ENCODE peak calls at places on chromosomes 13 and 19, in nine cellular contexts. One of them, this sample, is unnamed.

GRCh38 chr19:47176071-47176626 is 45.5 kb downstream of the SAE1 start:
- DNase-seq in transverse colon: no peak
- DNase-seq in A549: no peak
- DNase-seq in suprapubic skin: no peak
- DNase-seq in sigmoid colon: no peak
- DNase-seq in tibial nerve: no peak
- DNase-seq in ovary: no peak
- DNase-seq in SK-N-SH: no peak
- DNase-seq in H1: no peak
- DNase-seq in this sample: no peak

GRCh38 chr19:6833166-6833790 is 54.1 kb upstream of the ADGRE1 start:
- DNase-seq in transverse colon: no peak
- DNase-seq in A549: no peak
- DNase-seq in suprapubic skin: no peak
- DNase-seq in sigmoid colon: no peak
- DNase-seq in tibial nerve: no peak
- DNase-seq in ovary: no peak
- DNase-seq in SK-N-SH: no peak
- DNase-seq in H1: no peak
- DNase-seq in this sample: no peak

GRCh38 chr19:7004313-7004931 is 16.8 kb downstream of the MBD3L2B start:
- DNase-seq in transverse colon: no peak
- DNase-seq in A549: peak; percentile 56
- DNase-seq in suprapubic skin: no peak
- DNase-seq in sigmoid colon: no peak
- DNase-seq in tibial nerve: no peak
- DNase-seq in ovary: no peak
- DNase-seq in SK-N-SH: no peak
- DNase-seq in H1: no peak
- DNase-seq in this sample: no peak

GRCh38 chr13:27168870-27169525 is 2.6 kb downstream of the USP12 start:
- DNase-seq in transverse colon: peak; percentile 41
- DNase-seq in A549: no peak
- DNase-seq in suprapubic skin: no peak
- DNase-seq in sigmoid colon: no peak
- DNase-seq in tibial nerve: no peak
- DNase-seq in ovary: no peak
- DNase-seq in SK-N-SH: no peak
- DNase-seq in H1: no peak
- DNase-seq in this sample: no peak

GRCh38 chr13:51221674-51222509 is at the start of gene FAM124A:
- DNase-seq in transverse colon: peak; percentile 53
- DNase-seq in A549: peak; percentile 23
- DNase-seq in suprapubic skin: no peak
- DNase-seq in sigmoid colon: peak; percentile 75
- DNase-seq in tibial nerve: no peak
- DNase-seq in ovary: peak; percentile 51
- DNase-seq in SK-N-SH: peak; percentile 89
- DNase-seq in H1: peak; percentile 80
- DNase-seq in this sample: peak; percentile 57

GRCh38 chr19:48403606-48404005 is 10.1 kb downstream of the GRIN2D start:
- DNase-seq in transverse colon: peak; percentile 60
- DNase-seq in A549: peak; percentile 78
- DNase-seq in suprapubic skin: no peak
- DNase-seq in sigmoid colon: no peak
- DNase-seq in tibial nerve: no peak
- DNase-seq in ovary: no peak
- DNase-seq in SK-N-SH: peak; percentile 91
- DNase-seq in H1: peak; percentile 61
- DNase-seq in this sample: no peak

GRCh38 chr19:58001895-58002369 is 688 bp downstream of the ZNF606 start:
- DNase-seq in transverse colon: peak; percentile 13
- DNase-seq in A549: no peak
- DNase-seq in suprapubic skin: no peak
- DNase-seq in sigmoid colon: no peak
- DNase-seq in tibial nerve: no peak
- DNase-seq in ovary: no peak
- DNase-seq in SK-N-SH: peak; percentile 33
- DNase-seq in H1: no peak
- DNase-seq in this sample: no peak

GRCh38 chr13:100559886-100560285 is 28.7 kb downstream of the GGACT start:
- DNase-seq in transverse colon: no peak
- DNase-seq in A549: no peak
- DNase-seq in suprapubic skin: no peak
- DNase-seq in sigmoid colon: no peak
- DNase-seq in tibial nerve: no peak
- DNase-seq in ovary: no peak
- DNase-seq in SK-N-SH: no peak
- DNase-seq in H1: no peak
- DNase-seq in this sample: no peak

GRCh38 chr19:13881231-13881691 is 4.3 kb downstream of the NANOS3 start:
- DNase-seq in transverse colon: no peak
- DNase-seq in A549: no peak
- DNase-seq in suprapubic skin: no peak
- DNase-seq in sigmoid colon: no peak
- DNase-seq in tibial nerve: no peak
- DNase-seq in ovary: no peak
- DNase-seq in SK-N-SH: peak; percentile 71
- DNase-seq in H1: no peak
- DNase-seq in this sample: no peak

GRCh38 chr13:23600534-23600933 is 30.3 kb downstream of the TNFRSF19 start:
- DNase-seq in transverse colon: no peak
- DNase-seq in A549: no peak
- DNase-seq in suprapubic skin: no peak
- DNase-seq in sigmoid colon: no peak
- DNase-seq in tibial nerve: no peak
- DNase-seq in ovary: no peak
- DNase-seq in SK-N-SH: no peak
- DNase-seq in H1: no peak
- DNase-seq in this sample: no peak

GRCh38 chr19:7925171-7925837 is 631 bp downstream of the CTXN1 start:
- DNase-seq in transverse colon: peak; percentile 77
- DNase-seq in A549: peak; percentile 75
- DNase-seq in suprapubic skin: no peak
- DNase-seq in sigmoid colon: peak; percentile 91
- DNase-seq in tibial nerve: no peak
- DNase-seq in ovary: peak; percentile 76
- DNase-seq in SK-N-SH: peak; percentile 94
- DNase-seq in H1: peak; percentile 99
- DNase-seq in this sample: peak; percentile 68

GRCh38 chr13:26557393-26558073 is at the start of gene WASF3:
- DNase-seq in transverse colon: peak; percentile 86
- DNase-seq in A549: peak; percentile 78
- DNase-seq in suprapubic skin: peak; percentile 97
- DNase-seq in sigmoid colon: peak; percentile 97
- DNase-seq in tibial nerve: peak; percentile 80
- DNase-seq in ovary: peak; percentile 95
- DNase-seq in SK-N-SH: peak; percentile 99
- DNase-seq in H1: peak; percentile 95
- DNase-seq in this sample: peak; percentile 94

GRCh38 chr13:24187185-24187584 is 26.7 kb downstream of the SPATA13 start:
- DNase-seq in transverse colon: no peak
- DNase-seq in A549: no peak
- DNase-seq in suprapubic skin: no peak
- DNase-seq in sigmoid colon: no peak
- DNase-seq in tibial nerve: no peak
- DNase-seq in ovary: no peak
- DNase-seq in SK-N-SH: no peak
- DNase-seq in H1: no peak
- DNase-seq in this sample: no peak

GRCh38 chr13:99176309-99177276 is 24.1 kb upstream of the UBAC2 start:
- DNase-seq in transverse colon: peak; percentile 81
- DNase-seq in A549: peak; percentile 59
- DNase-seq in suprapubic skin: peak; percentile 88
- DNase-seq in sigmoid colon: peak; percentile 81
- DNase-seq in tibial nerve: peak; percentile 36
- DNase-seq in ovary: peak; percentile 73
- DNase-seq in SK-N-SH: peak; percentile 85
- DNase-seq in H1: peak; percentile 94
- DNase-seq in this sample: peak; percentile 81

DNA sequence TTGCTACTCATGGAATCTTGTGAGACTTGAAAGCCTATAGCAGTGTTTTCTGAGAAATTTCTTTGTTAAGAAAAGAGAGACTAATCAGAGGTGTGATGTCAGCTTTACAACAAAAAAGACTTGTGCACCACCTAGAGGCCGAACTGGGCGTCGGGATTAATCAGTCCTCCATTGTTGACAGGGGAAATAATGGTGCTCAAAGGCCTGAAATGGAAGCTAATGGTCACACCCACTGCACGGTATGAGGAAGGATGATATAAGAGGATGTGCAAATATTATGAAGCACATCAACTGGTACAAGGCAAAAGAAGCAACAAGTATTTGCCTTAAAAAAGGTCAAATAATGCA is 480.2 kb upstream of the MIR17HG start:
- DNase-seq in transverse colon: peak; percentile 63
- DNase-seq in A549: peak; percentile 75
- DNase-seq in suprapubic skin: no peak
- DNase-seq in sigmoid colon: no peak
- DNase-seq in tibial nerve: peak; percentile 50
- DNase-seq in ovary: peak; percentile 57
- DNase-seq in SK-N-SH: peak; percentile 37
- DNase-seq in H1: peak; percentile 80
- DNase-seq in this sample: peak; percentile 37
- TF ChIP-seq CTCF in transverse colon: peak; percentile 56
- TF ChIP-seq CTCF in A549: peak; percentile 43
- TF ChIP-seq CTCF in suprapubic skin: no peak
- TF ChIP-seq CTCF in sigmoid colon: peak; percentile 43
- TF ChIP-seq CTCF in tibial nerve: peak; percentile 64
- TF ChIP-seq CTCF in ovary: no peak
- TF ChIP-seq CTCF in SK-N-SH: peak; percentile 84
- TF ChIP-seq CTCF in H1: peak; percentile 53
- TF ChIP-seq CTCF in this sample: no peak

GRCh38 chr19:23823952-23824389 is 65.3 kb upstream of the ZNF681 start:
- DNase-seq in transverse colon: peak; percentile 16
- DNase-seq in A549: peak; percentile 30
- DNase-seq in suprapubic skin: no peak
- DNase-seq in sigmoid colon: no peak
- DNase-seq in tibial nerve: no peak
- DNase-seq in ovary: no peak
- DNase-seq in SK-N-SH: peak; percentile 27
- DNase-seq in H1: no peak
- DNase-seq in this sample: no peak
- H3K9me3 ChIP-seq in transverse colon: peaks cover 44% of the 10 kb centered on the region
- H3K9me3 ChIP-seq in A549: peaks cover 48% of the 10 kb centered on the region
- H3K9me3 ChIP-seq in suprapubic skin: peaks cover 20% of the 10 kb centered on the region
- H3K9me3 ChIP-seq in sigmoid colon: peaks cover 16% of the 10 kb centered on the region
- H3K9me3 ChIP-seq in tibial nerve: no peaks in the 10 kb centered on the region
- H3K9me3 ChIP-seq in ovary: no peaks in the 10 kb centered on the region
- H3K9me3 ChIP-seq in SK-N-SH: peaks cover 3% of the 10 kb centered on the region
- H3K9me3 ChIP-seq in H1: peaks cover 51% of the 10 kb centered on the region
- H3K9me3 ChIP-seq in this sample: peaks cover 63% of the 10 kb centered on the region

GRCh38 chr19:54389556-54389955 is 24.8 kb upstream of the LAIR1 start:
- DNase-seq in transverse colon: no peak
- DNase-seq in A549: no peak
- DNase-seq in suprapubic skin: no peak
- DNase-seq in sigmoid colon: no peak
- DNase-seq in tibial nerve: no peak
- DNase-seq in ovary: no peak
- DNase-seq in SK-N-SH: no peak
- DNase-seq in H1: no peak
- DNase-seq in this sample: no peak

GRCh38 chr19:54392078-54392477 is 23.2 kb upstream of the TTYH1 start:
- DNase-seq in transverse colon: no peak
- DNase-seq in A549: no peak
- DNase-seq in suprapubic skin: no peak
- DNase-seq in sigmoid colon: no peak
- DNase-seq in tibial nerve: no peak
- DNase-seq in ovary: no peak
- DNase-seq in SK-N-SH: no peak
- DNase-seq in H1: no peak
- DNase-seq in this sample: no peak

GRCh38 chr19:54388803-54389144 is 24.0 kb upstream of the LAIR1 start:
- DNase-seq in transverse colon: no peak
- DNase-seq in A549: no peak
- DNase-seq in suprapubic skin: no peak
- DNase-seq in sigmoid colon: no peak
- DNase-seq in tibial nerve: no peak
- DNase-seq in ovary: no peak
- DNase-seq in SK-N-SH: no peak
- DNase-seq in H1: no peak
- DNase-seq in this sample: no peak

GRCh38 chr19:54391589-54392061 is 23.6 kb upstream of the TTYH1 start:
- DNase-seq in transverse colon: no peak
- DNase-seq in A549: peak; percentile 41
- DNase-seq in suprapubic skin: no peak
- DNase-seq in sigmoid colon: no peak
- DNase-seq in tibial nerve: no peak
- DNase-seq in ovary: no peak
- DNase-seq in SK-N-SH: no peak
- DNase-seq in H1: peak; percentile 50
- DNase-seq in this sample: no peak

DNA sequence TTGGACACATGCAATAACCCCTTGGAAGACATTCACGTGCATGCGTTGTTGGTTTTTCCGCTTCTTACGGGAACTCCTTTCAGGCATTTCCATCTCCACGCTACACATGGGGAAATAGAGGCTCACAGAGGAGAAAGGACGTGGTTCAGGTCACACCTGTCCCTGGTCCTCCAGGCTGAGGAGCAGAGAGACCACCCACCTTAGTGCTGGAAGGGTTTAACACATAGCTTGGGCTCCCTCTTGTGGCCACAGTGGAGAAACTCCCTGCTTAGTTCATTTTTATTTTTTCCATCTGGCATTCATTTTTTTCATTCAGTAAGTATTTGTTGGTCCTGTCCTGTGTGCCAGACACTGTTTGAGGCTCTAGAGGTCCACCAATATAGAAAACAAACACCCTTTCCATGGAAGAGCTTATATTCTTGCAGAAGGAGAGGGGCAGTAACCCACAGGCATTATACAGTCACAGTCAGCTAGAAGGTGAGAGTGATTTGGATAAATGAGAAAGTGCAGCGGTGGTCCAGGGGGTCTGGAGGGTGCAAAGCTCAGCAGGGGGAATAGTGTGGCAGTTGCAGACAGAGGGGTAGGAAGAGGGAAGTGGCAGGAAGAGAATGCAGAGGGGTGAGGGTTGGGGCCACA is 24.2 kb upstream of the TTYH1 start:
- DNase-seq in transverse colon: peak; percentile 40
- DNase-seq in A549: peak; percentile 80
- DNase-seq in suprapubic skin: no peak
- DNase-seq in sigmoid colon: no peak
- DNase-seq in tibial nerve: no peak
- DNase-seq in ovary: peak; percentile 32
- DNase-seq in SK-N-SH: peak; percentile 68
- DNase-seq in H1: peak; percentile 77
- DNase-seq in this sample: peak; percentile 39
- TF ChIP-seq EP300 in transverse colon: no peak
- TF ChIP-seq EP300 in A549: no peak
- TF ChIP-seq EP300 in suprapubic skin: no peak
- TF ChIP-seq EP300 in sigmoid colon: no peak
- TF ChIP-seq EP300 in tibial nerve: no peak
- TF ChIP-seq EP300 in ovary: no peak
- TF ChIP-seq EP300 in SK-N-SH: no peak
- TF ChIP-seq EP300 in H1: no peak
- TF ChIP-seq EP300 in this sample: no peak

DNA sequence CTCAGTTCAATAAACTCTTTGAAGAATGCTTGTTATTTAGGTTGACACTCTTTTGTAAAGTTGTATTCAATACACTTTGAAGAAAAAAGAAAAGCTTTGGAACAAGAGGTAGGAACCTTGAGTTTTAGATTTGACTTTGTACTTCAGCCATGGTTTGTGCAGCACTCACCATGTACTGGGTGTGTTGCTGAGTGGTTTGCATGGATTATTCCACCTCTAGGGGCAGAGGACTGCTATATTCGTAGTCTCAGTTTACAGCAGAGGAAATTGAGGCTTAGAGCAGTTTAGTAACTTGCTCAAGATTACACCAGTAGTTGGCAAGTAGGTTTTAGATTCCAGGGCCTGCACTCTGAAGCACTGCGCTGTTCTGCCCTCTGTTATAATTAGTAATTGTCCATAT is 68.8 kb downstream of the DNAJC3 start:
- DNase-seq in transverse colon: no peak
- DNase-seq in A549: no peak
- DNase-seq in suprapubic skin: no peak
- DNase-seq in sigmoid colon: no peak
- DNase-seq in tibial nerve: no peak
- DNase-seq in ovary: no peak
- DNase-seq in SK-N-SH: no peak
- DNase-seq in H1: no peak
- DNase-seq in this sample: no peak
- TF ChIP-seq CTCF in transverse colon: no peak
- TF ChIP-seq CTCF in A549: no peak
- TF ChIP-seq CTCF in suprapubic skin: no peak
- TF ChIP-seq CTCF in sigmoid colon: no peak
- TF ChIP-seq CTCF in tibial nerve: no peak
- TF ChIP-seq CTCF in ovary: no peak
- TF ChIP-seq CTCF in SK-N-SH: peak; percentile 13
- TF ChIP-seq CTCF in H1: no peak
- TF ChIP-seq CTCF in this sample: no peak